ENCODE peak calls at places on chromosomes 11 and 22, in nine cellular contexts. G is left ventricle myocardium inferior; T is cardiac muscle cell; C is mammary epithelial cell; Z is ovary; I is psoas muscle; B is kidney; D is fibroblast of the aortic adventitia; R is CD4-positive, alpha-beta memory T cell. H is an unnamed sample.

GRCh38 chr11:59614277-59615131 is 1.1 kb downstream of the OSBP start:
- DNase-seq in B (no peak), G (no peak), D (peak; percentile 14), T (peak; percentile 12), Z (no peak), R (no peak), I (no peak), C (no peak), H (peak; percentile 19)

GRCh38 chr11:92453055-92453454 is 228.4 kb downstream of the FAT3 start:
- DNase-seq in C (peak; percentile 60), T (peak; percentile 65), G (no peak), Z (no peak), R (no peak), D (peak; percentile 75), B (no peak), I (no peak), H (peak; percentile 53)

GRCh38 chr11:44538375-44539054 is 26.9 kb upstream of the CD82 start:
- DNase-seq in G (peak; percentile 76), R (peak; percentile 53), B (peak; percentile 90), D (peak; percentile 72), C (peak; percentile 49), Z (peak; percentile 79), I (peak; percentile 70), T (peak; percentile 80), H (peak; percentile 80)

GRCh38 chr22:30201970-30202369 is 44.6 kb downstream of the LIF start:
- DNase-seq in G (no peak), R (no peak), C (peak; percentile 65), I (no peak), B (no peak), Z (no peak), D (peak; percentile 86), T (peak; percentile 85), H (peak; percentile 94)

GRCh38 chr11:82906236-82906635 is 4.7 kb downstream of the DDIAS start:
- DNase-seq in C (peak; percentile 6), G (no peak), D (peak; percentile 59), Z (no peak), R (no peak), B (no peak), T (peak; percentile 56), I (no peak), H (peak; percentile 52)

GRCh38 chr11:33920838-33921613 is 29.1 kb upstream of the LMO2 start:
- DNase-seq in D (no peak), I (no peak), T (peak; percentile 25), G (no peak), B (no peak), C (no peak), R (no peak), Z (no peak), H (no peak)

GRCh38 chr11:119380160-119380815 is 1.2 kb downstream of the USP2 start:
- DNase-seq in R (no peak), Z (no peak), I (peak; percentile 35), B (peak; percentile 70), G (no peak), C (no peak), D (no peak), T (no peak), H (no peak)

GRCh38 chr11:126925321-126926093 is 75.1 kb downstream of the KIRREL3 start:
- DNase-seq in C (peak; percentile 66), Z (no peak), T (no peak), I (no peak), R (no peak), G (no peak), B (no peak), D (no peak), H (no peak)

GRCh38 chr11:114616516-114616915 is 20.9 kb upstream of the NXPE4 start:
- DNase-seq in I (no peak), D (no peak), Z (no peak), G (no peak), C (no peak), T (no peak), B (no peak), R (no peak), H (no peak)

GRCh38 chr11:128313931-128314330 is 273.4 kb downstream of the ETS1 start:
- DNase-seq in R (no peak), B (no peak), I (no peak), D (no peak), G (no peak), Z (no peak), C (no peak), T (no peak), H (no peak)

GRCh38 chr11:34030386-34030785 is 21.1 kb upstream of the CAPRIN1 start:
- DNase-seq in R (no peak), T (no peak), I (no peak), G (no peak), D (no peak), B (no peak), Z (no peak), C (peak; percentile 84), H (no peak)

GRCh38 chr11:11752688-11753087 is 89.1 kb upstream of the USP47 start:
- DNase-seq in D (no peak), I (no peak), G (no peak), R (no peak), B (no peak), T (no peak), C (no peak), Z (no peak), H (no peak)

GRCh38 chr11:25423436-25424184 is 908.3 kb upstream of the ANO3 start:
- DNase-seq in G (no peak), C (peak; percentile 76), T (peak; percentile 45), I (no peak), B (no peak), D (peak; percentile 44), R (no peak), Z (no peak), H (peak; percentile 87)

GRCh38 chr22:21736084-21736642 is 569 bp upstream of the YPEL1 start:
- DNase-seq in T (no peak), I (no peak), C (no peak), B (no peak), G (no peak), Z (no peak), D (no peak), R (no peak), H (no peak)

GRCh38 chr11:117547911-117548310 is 220.3 kb downstream of the CEP164 start:
- DNase-seq in I (no peak), G (no peak), R (no peak), C (no peak), B (no peak), T (no peak), D (no peak), Z (no peak), H (no peak)

GRCh38 chr22:42300286-42301071 is 30.0 kb upstream of the TCF20 start:
- DNase-seq in I (no peak), B (no peak), C (peak; percentile 83), G (no peak), R (peak; percentile 83), D (no peak), T (no peak), Z (no peak), H (no peak)
- H3K4me3 ChIP-seq in I (no peak overlapping the region), B (no peak overlapping the region), C (no peak overlapping the region), G (no peak overlapping the region), R (peak overlapping the region; percentile 54), D (no peak overlapping the region), T (no peak overlapping the region), Z (no peak overlapping the region), H (no peak overlapping the region)

GRCh38 chr22:28952857-28953256 is 69.5 kb downstream of the ZNRF3 start:
- DNase-seq in B (no peak), D (peak; percentile 62), C (no peak), I (no peak), T (no peak), R (no peak), Z (no peak), G (no peak), H (peak; percentile 72)
- H3K4me3 ChIP-seq in B (no peak overlapping the region), D (no peak overlapping the region), C (no peak overlapping the region), I (no peak overlapping the region), T (no peak overlapping the region), R (no peak overlapping the region), Z (no peak overlapping the region), G (no peak overlapping the region), H (no peak overlapping the region)

GRCh38 chr11:64619811-64620285 is 28.8 kb downstream of the SLC22A12 start:
- DNase-seq in Z (peak; percentile 93), D (peak; percentile 71), G (no peak), R (no peak), C (peak; percentile 17), B (no peak), T (peak; percentile 86), I (peak; percentile 31), H (peak; percentile 82)
- H3K4me3 ChIP-seq in Z (peak overlapping the region; percentile 14), D (no peak overlapping the region), G (no peak overlapping the region), R (no peak overlapping the region), C (no peak overlapping the region), B (peak overlapping the region; percentile 57), T (no peak overlapping the region), I (peak overlapping the region; percentile 36), H (no peak overlapping the region)

GRCh38 chr11:2142762-2143202 is 3.6 kb upstream of the IGF2 start:
- DNase-seq in B (no peak), G (no peak), I (no peak), T (peak; percentile 25), Z (no peak), R (no peak), D (peak; percentile 15), C (peak; percentile 89), H (no peak)

GRCh38 chr11:2142300-2142759 is 3.1 kb upstream of the IGF2 start:
- DNase-seq in B (no peak), T (peak; percentile 56), C (peak; percentile 58), D (peak; percentile 47), Z (no peak), R (no peak), G (no peak), I (no peak), H (peak; percentile 38)

GRCh38 chr11:2146051-2146450 is 6.9 kb upstream of the IGF2 start:
- DNase-seq in I (no peak), B (no peak), G (no peak), D (no peak), Z (no peak), C (no peak), R (no peak), T (no peak), H (no peak)

GRCh38 chr11:2144549-2145220 is 5.5 kb upstream of the IGF2 start:
- DNase-seq in Z (no peak), G (no peak), R (no peak), I (no peak), B (no peak), D (no peak), T (no peak), C (no peak), H (no peak)

GRCh38 chr11:2143652-2144548 is 4.7 kb upstream of the IGF2 start:
- DNase-seq in R (no peak), D (no peak), G (no peak), C (peak; percentile 40), T (no peak), I (no peak), Z (no peak), B (no peak), H (no peak)
- H3K4me3 ChIP-seq in R (no peak overlapping the region), D (no peak overlapping the region), G (peak overlapping the region; percentile 50), C (no peak overlapping the region), T (peak overlapping the region; percentile 22), I (peak overlapping the region; percentile 49), Z (no peak overlapping the region), B (no peak overlapping the region), H (no peak overlapping the region)